ENCODE peak calls at places on chromosomes 13 and 19, in nine cellular contexts. D is prostate gland; M is neural progenitor cell; E is right cardiac atrium; S is Karpas-422; R is left lung; L is esophagus squamous epithelium; I is CD4-positive, alpha-beta memory T cell; Q is GM23248. Y is an unnamed sample. For H3K4me1, the result is how much of the 10 kb centered on the place peaks cover.

GRCh38 chr19:16529466-16530144 is 12.6 kb downstream of the CHERP start:
- DNase-seq in D (no peak), M (no peak), E (no peak), S (no peak), R (no peak), L (no peak), I (no peak), Q (no peak), Y (no peak)

GRCh38 chr19:58519087-58519354 is 589 bp downstream of the ZBTB45 start:
- DNase-seq in D (peak), M (peak), E (peak), S (peak), R (no peak), L (no peak), I (peak), Q (peak), Y (peak)

GRCh38 chr19:47600246-47601179 is 8.4 kb upstream of the BICRA start:
- DNase-seq in D (peak), M (peak), E (peak), S (peak), R (peak), L (peak), I (peak), Q (peak), Y (peak)

GRCh38 chr19:36604656-36605100 is 435 bp upstream of the ZNF382 start:
- DNase-seq in D (peak), M (peak), E (peak), S (peak), R (peak), L (no peak), I (peak), Q (peak), Y (peak)

GRCh38 chr13:102905905-102906304 is 60.1 kb downstream of the ERCC5 start:
- DNase-seq in D (no peak), M (no peak), E (no peak), S (no peak), R (no peak), L (no peak), I (no peak), Q (no peak), Y (no peak)

GRCh38 chr13:100394005-100394695 is 194.4 kb downstream of the GGACT start:
- DNase-seq in D (no peak), M (no peak), E (no peak), S (no peak), R (no peak), L (no peak), I (peak), Q (peak), Y (no peak)

GRCh38 chr19:4052114-4052992 is 14.3 kb downstream of the ZBTB7A start:
- DNase-seq in D (no peak), M (no peak), E (peak), S (no peak), R (peak), L (no peak), I (no peak), Q (peak), Y (peak)

GRCh38 chr19:39408392-39409206 is 2.0 kb downstream of the ZFP36 start:
- DNase-seq in D (peak), M (peak), E (peak), S (peak), R (no peak), L (no peak), I (peak), Q (peak), Y (peak)

GRCh38 chr19:10388957-10389356 is 8.6 kb upstream of the TYK2 start:
- DNase-seq in D (peak), M (peak), E (peak), S (peak), R (peak), L (no peak), I (peak), Q (peak), Y (peak)

GRCh38 chr19:33221641-33222040 is 4.0 kb downstream of the SLC7A10 start:
- DNase-seq in D (no peak), M (no peak), E (peak), S (no peak), R (peak), L (no peak), I (no peak), Q (peak), Y (no peak)

GRCh38 chr13:36148436-36148835 is 17.3 kb upstream of the DCLK1 start:
- DNase-seq in D (no peak), M (no peak), E (no peak), S (no peak), R (no peak), L (no peak), I (no peak), Q (peak), Y (no peak)

DNA sequence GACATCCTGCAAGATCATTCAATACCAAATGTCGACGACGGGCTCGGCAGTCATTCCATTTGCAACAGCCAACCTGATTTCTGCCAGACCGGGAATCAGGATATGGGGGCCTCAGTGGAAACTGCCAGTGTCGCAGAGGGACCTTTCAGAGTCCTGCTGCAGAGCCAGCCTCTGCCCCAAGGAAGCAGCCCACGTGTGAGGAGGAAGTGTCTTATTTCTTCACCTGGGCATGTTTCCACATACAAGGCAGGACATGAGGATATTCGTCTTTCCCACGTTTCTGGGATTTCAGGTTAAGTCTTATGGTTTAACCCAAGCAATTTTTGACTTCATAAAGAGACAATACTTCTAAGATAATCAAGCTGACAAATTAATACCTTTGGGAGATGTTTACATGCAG is 69.9 kb downstream of the ABCC4 start:
- DNase-seq in D (peak), M (no peak), E (no peak), S (no peak), R (no peak), L (no peak), I (no peak), Q (no peak), Y (no peak)
- H3K4me1 ChIP-seq in D (under half), M (under half), E (under half), S (under half), R (under half), L (under half), I (under half), Q (under half), Y (under half)

GRCh38 chr19:12952488-12953455 is 4.3 kb downstream of the GADD45GIP1 start:
- DNase-seq in D (no peak), M (no peak), E (peak), S (no peak), R (no peak), L (no peak), I (no peak), Q (peak), Y (no peak)
- H3K4me3 ChIP-seq in D (no peak), M (no peak), E (no peak), S (no peak), R (no peak), L (no peak), I (no peak), Q (peak), Y (no peak)

GRCh38 chr19:51690359-51691121 is 2.6 kb upstream of the SPACA6 start:
- DNase-seq in D (peak), M (peak), E (peak), S (peak), R (peak), L (no peak), I (peak), Q (peak), Y (peak)
- H3K4me1 ChIP-seq in D (under half), M (under half), E (under half), S (under half), R (under half), L (half or more), I (under half), Q (under half), Y (under half)

DNA sequence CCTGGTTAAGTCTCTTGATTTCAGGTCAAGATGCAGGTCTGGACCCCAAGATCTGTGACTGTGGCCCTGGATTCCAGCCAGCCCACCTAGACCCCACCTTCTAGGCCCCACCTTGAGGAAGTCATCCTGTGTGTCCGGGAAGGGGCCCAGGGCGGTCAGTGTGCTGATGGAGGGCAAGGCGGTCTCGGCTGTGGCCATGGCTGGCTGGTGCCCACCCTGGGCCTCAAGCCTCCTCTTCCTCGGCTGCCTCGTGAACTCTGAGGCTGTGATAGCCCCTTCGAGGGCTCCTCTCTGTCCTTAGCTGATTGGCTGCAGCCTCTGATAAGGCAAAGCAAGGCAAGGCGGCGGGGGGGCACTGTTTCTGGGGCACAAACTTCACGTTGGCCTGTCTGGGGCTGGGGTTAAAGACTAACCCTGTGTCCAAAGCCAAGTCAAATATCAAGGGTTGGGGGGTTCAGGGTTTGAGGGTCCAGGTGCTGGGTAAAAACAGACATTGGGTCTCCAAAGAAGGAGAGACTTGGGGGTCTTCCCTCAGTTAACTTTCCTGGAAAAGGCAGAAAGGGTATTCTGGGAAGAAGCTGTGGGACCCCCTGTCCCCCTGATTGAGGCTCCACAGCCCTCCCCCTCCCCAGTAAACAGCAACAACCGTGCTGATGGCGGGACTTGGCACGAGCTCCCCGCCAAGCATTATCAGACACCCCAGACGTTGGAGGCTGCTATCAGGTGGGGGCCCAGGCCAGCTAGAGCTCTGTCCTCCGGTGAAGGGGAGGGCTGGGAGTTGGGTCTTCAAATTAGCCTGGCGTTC is at the start of gene KLF1:
- DNase-seq in D (no peak), M (no peak), E (no peak), S (no peak), R (no peak), L (no peak), I (no peak), Q (no peak), Y (no peak)
- H3K4me3 ChIP-seq in D (no peak), M (peak), E (no peak), S (peak), R (peak), L (peak), I (no peak), Q (no peak), Y (no peak)

Y was measured in small intestine.